ENCODE peak calls at places on chromosomes 4 and X, in six cellular contexts. S is D341Med; J is activated CD4-positive, alpha-beta T cell treated with anti-CD3 and anti-CD28 coated beads, Interleukin-2, amount 50 U/mL, for 24 hours; U is left lobe of liver; O is stimulated activated CD4-positive, alpha-beta T cell treated with anti-CD3 and anti-CD28 coated beads, Interleukin-12 subunit alpha, Interleukin-12 subunit beta, amount 100 ng/mL, for 4 hours; P is T-helper 9 cell. V is an unnamed sample.

GRCh38 chr4:186942745-186943606 is 219.3 kb upstream of the FAT1 start:
- DNase-seq in S (no peak), J (no peak), U (no peak), O (no peak), P (no peak), V (no peak)

GRCh38 chrX:15758140-15758539 is 20.1 kb downstream of the CA5B start:
- DNase-seq in S (no peak), J (no peak), U (no peak), O (no peak), P (no peak), V (no peak)

GRCh38 chr4:104677122-104677521 is 182.4 kb upstream of the CXXC4 start:
- DNase-seq in S (no peak), J (no peak), U (no peak), O (no peak), P (no peak), V (peak)

GRCh38 chr4:108081251-108081650 is 87.5 kb downstream of the LEF1 start:
- DNase-seq in S (no peak), J (no peak), U (no peak), O (no peak), P (no peak), V (no peak)

GRCh38 chr4:75512336-75513211 is 1.6 kb downstream of the RCHY1 start:
- DNase-seq in S (no peak), J (no peak), U (no peak), O (no peak), P (no peak), V (no peak)

GRCh38 chr4:94516067-94516466 is 64.3 kb downstream of the PDLIM5 start:
- DNase-seq in S (no peak), J (no peak), U (no peak), O (no peak), P (no peak), V (no peak)

GRCh38 chr4:68447201-68447600 is at the start of gene TMPRSS11E:
- DNase-seq in S (no peak), J (no peak), U (no peak), O (no peak), P (no peak), V (no peak)

GRCh38 chr4:100461796-100462195 is 56.0 kb downstream of the EMCN start:
- DNase-seq in S (no peak), J (no peak), U (no peak), O (no peak), P (no peak), V (no peak)

GRCh38 chr4:6119507-6120020 is 80.8 kb downstream of the JAKMIP1 start:
- DNase-seq in S (no peak), J (no peak), U (peak), O (no peak), P (no peak), V (no peak)

V was measured in neuronal stem cell.